ENCODE peak calls at places on chromosomes 16 and 17, in nine cellular contexts. Q is osteocyte, M is amniotic epithelial cell, W is H1, J is Kasumi-1, A is AG08395, Y is fibroblast of gingiva, L is NCI-H1105, T is globus pallidus. N is an unnamed sample.

GRCh38 chr16:24838554-24839266 is 7.1 kb upstream of the SLC5A11 start:
- DNase-seq in Q (no peak), M (peak; percentile 84), W (no peak), J (no peak), A (peak; percentile 60), Y (peak; percentile 69), L (no peak), T (peak; percentile 93), N (no peak)

GRCh38 chr17:28481081-28481571 is 7.7 kb downstream of the SLC13A2 start:
- DNase-seq in Q (no peak), M (no peak), W (no peak), J (no peak), A (no peak), Y (no peak), L (no peak), T (no peak), N (no peak)

GRCh38 chr16:57271867-57272495 is 12.5 kb downstream of the PLLP start:
- DNase-seq in Q (no peak), M (no peak), W (no peak), J (no peak), A (no peak), Y (no peak), L (no peak), T (no peak), N (no peak)

GRCh38 chr16:69017036-69017783 is 88.2 kb upstream of the HAS3 start:
- DNase-seq in Q (no peak), M (peak; percentile 81), W (no peak), J (peak; percentile 42), A (peak; percentile 73), Y (no peak), L (no peak), T (peak; percentile 72), N (no peak)

GRCh38 chr17:6110592-6110991 is 40.4 kb downstream of the WSCD1 start:
- DNase-seq in Q (no peak), M (no peak), W (no peak), J (no peak), A (no peak), Y (no peak), L (no peak), T (no peak), N (no peak)

GRCh38 chr17:35046740-35047283 is 16.7 kb downstream of the RFFL start:
- DNase-seq in Q (no peak), M (peak; percentile 76), W (no peak), J (no peak), A (no peak), Y (no peak), L (no peak), T (no peak), N (no peak)

GRCh38 chr16:50821586-50821985 is 79.7 kb downstream of the CYLD start:
- DNase-seq in Q (peak; percentile 48), M (no peak), W (peak; percentile 28), J (no peak), A (no peak), Y (no peak), L (no peak), T (no peak), N (no peak)

GRCh38 chr17:19502517-19502916 is 31.1 kb upstream of the SLC47A1 start:
- DNase-seq in Q (no peak), M (no peak), W (no peak), J (no peak), A (no peak), Y (no peak), L (no peak), T (no peak), N (no peak)

GRCh38 chr17:28141333-28141732 is 98.9 kb downstream of the NLK start:
- DNase-seq in Q (no peak), M (no peak), W (no peak), J (no peak), A (no peak), Y (no peak), L (no peak), T (peak; percentile 37), N (no peak)

GRCh38 chr17:13014801-13015200 is 3.0 kb downstream of the ELAC2 start:
- DNase-seq in Q (no peak), M (no peak), W (no peak), J (no peak), A (no peak), Y (no peak), L (no peak), T (no peak), N (no peak)